ENCODE peak calls at places on chromosomes 4 and X, in eight cellular contexts. I, B, C, H, W, M, D and Z are unnamed samples.

GRCh38 chr4:103754844-103755243 is 35.1 kb upstream of the TACR3 start:
- DNase-seq in I (no peak), B (no peak), C (no peak), H (no peak), W (peak), M (no peak), D (no peak), Z (no peak)

GRCh38 chrX:32894679-32895078 is 316.7 kb downstream of the DMD start:
- DNase-seq in I (no peak), B (no peak), C (no peak), H (no peak), W (no peak), M (no peak), D (no peak), Z (no peak)

GRCh38 chr4:153207561-153207960 is 3.3 kb downstream of the TRIM2 start:
- DNase-seq in I (no peak), B (peak), C (no peak), H (no peak), W (peak), M (no peak), D (no peak), Z (peak)

GRCh38 chr4:85720736-85721135 is 245.8 kb downstream of the ARHGAP24 start:
- DNase-seq in I (no peak), B (peak), C (no peak), H (no peak), W (peak), M (no peak), D (no peak), Z (peak)

GRCh38 chr4:187782425-187782824 is 213.1 kb upstream of the ZFP42 start:
- DNase-seq in I (no peak), B (no peak), C (no peak), H (no peak), W (no peak), M (no peak), D (no peak), Z (no peak)

GRCh38 chrX:112819013-112819635 is 21.5 kb downstream of the AMOT start:
- DNase-seq in I (no peak), B (peak), C (no peak), H (no peak), W (peak), M (no peak), D (no peak), Z (peak)

GRCh38 chr4:6659897-6660296 is 19.4 kb downstream of the MRFAP1 start:
- DNase-seq in I (no peak), B (no peak), C (no peak), H (no peak), W (no peak), M (no peak), D (no peak), Z (no peak)

GRCh38 chr4:184028571-184028996 is 123.5 kb downstream of the STOX2 start:
- DNase-seq in I (no peak), B (no peak), C (no peak), H (no peak), W (no peak), M (peak), D (no peak), Z (no peak)

GRCh38 chr4:83356899-83357661 is 22.4 kb upstream of the HPSE start:
- DNase-seq in I (no peak), B (peak), C (peak), H (no peak), W (peak), M (no peak), D (no peak), Z (peak)

GRCh38 chrX:132984058-132984650 is 25.7 kb upstream of the HS6ST2 start:
- DNase-seq in I (no peak), B (no peak), C (no peak), H (no peak), W (no peak), M (no peak), D (no peak), Z (no peak)

GRCh38 chrX:107823456-107823855 is 2.2 kb upstream of the MID2 start:
- DNase-seq in I (no peak), B (peak), C (no peak), H (no peak), W (peak), M (no peak), D (no peak), Z (peak)

GRCh38 chr4:8818063-8818881 is 53.4 kb downstream of the HMX1 start:
- DNase-seq in I (peak), B (no peak), C (no peak), H (no peak), W (no peak), M (no peak), D (no peak), Z (no peak)

GRCh38 chr4:24372341-24372740 is 212.0 kb downstream of the DHX15 start:
- DNase-seq in I (no peak), B (no peak), C (no peak), H (no peak), W (no peak), M (no peak), D (no peak), Z (no peak)

GRCh38 chrX:37785569-37785968 is 5.7 kb downstream of the CYBB start:
- DNase-seq in I (no peak), B (no peak), C (no peak), H (no peak), W (no peak), M (no peak), D (no peak), Z (no peak)

GRCh38 chrX:8673211-8673610 is 58.7 kb downstream of the ANOS1 start:
- DNase-seq in I (no peak), B (no peak), C (no peak), H (no peak), W (peak), M (no peak), D (no peak), Z (no peak)

GRCh38 chr4:40425799-40426574 is 90.9 kb downstream of the CHRNA9 start:
- DNase-seq in I (no peak), B (no peak), C (no peak), H (no peak), W (no peak), M (no peak), D (no peak), Z (no peak)

GRCh38 chrX:34332336-34332735 is 200.2 kb upstream of the FAM47A start:
- DNase-seq in I (no peak), B (peak), C (no peak), H (no peak), W (peak), M (no peak), D (no peak), Z (no peak)

GRCh38 chr4:90889171-90889570 is 762.0 kb downstream of the CCSER1 start:
- DNase-seq in I (no peak), B (no peak), C (no peak), H (no peak), W (peak), M (no peak), D (no peak), Z (no peak)

GRCh38 chr4:150302553-150302952 is 224.3 kb downstream of the DCLK2 start:
- DNase-seq in I (no peak), B (peak), C (peak), H (peak), W (peak), M (peak), D (no peak), Z (peak)

GRCh38 chr4:80875642-80876041 is 154.9 kb upstream of the BMP3 start:
- DNase-seq in I (no peak), B (no peak), C (no peak), H (no peak), W (no peak), M (no peak), D (no peak), Z (no peak)

GRCh38 chr4:99868126-99868596 is 26.1 kb downstream of the LAMTOR3 start:
- DNase-seq in I (no peak), B (peak), C (no peak), H (no peak), W (peak), M (no peak), D (no peak), Z (peak)

GRCh38 chr4:3037957-3038451 is 36.3 kb downstream of the HTT-AS start:
- DNase-seq in I (no peak), B (no peak), C (no peak), H (no peak), W (peak), M (no peak), D (no peak), Z (no peak)

GRCh38 chr4:73763877-73764276 is 23.5 kb downstream of the CXCL8 start:
- DNase-seq in I (no peak), B (no peak), C (no peak), H (no peak), W (no peak), M (no peak), D (no peak), Z (no peak)

GRCh38 chr4:15001825-15002658 is at the start of gene CPEB2:
- DNase-seq in I (peak), B (peak), C (peak), H (peak), W (peak), M (peak), D (peak), Z (peak)

GRCh38 chr4:154495867-154496266 is 4.3 kb upstream of the DCHS2 start:
- DNase-seq in I (no peak), B (no peak), C (no peak), H (no peak), W (no peak), M (no peak), D (no peak), Z (no peak)